ENCODE peak calls at places on chromosomes 7 and 10, in seven cellular contexts. B is NCI-H1092; S is substantia nigra; N is dermis blood vessel endothelial cell; J is AG10803; I is tibial artery; L is activated naive CD8-positive, alpha-beta T cell treated with anti-CD3 and anti-CD28 coated beads, Interleukin-2, amount 10 ng/mL, durations not matched to agents 7 days and 5 days. V is an unnamed sample.

GRCh38 chr7:2166625-2167280 is 66.0 kb downstream of the MAD1L1 start:
- DNase-seq in B (no peak), S (peak; percentile 24), N (no peak), J (no peak), I (no peak), L (no peak), V (no peak)

GRCh38 chr7:114472896-114473512 is 58.4 kb downstream of the FOXP2 start:
- DNase-seq in B (no peak), S (no peak), N (no peak), J (no peak), I (no peak), L (no peak), V (no peak)

GRCh38 chr7:15084368-15084767 is 181.8 kb upstream of the DGKB start:
- DNase-seq in B (no peak), S (no peak), N (no peak), J (no peak), I (no peak), L (no peak), V (no peak)

GRCh38 chr10:119119400-119119799 is 15.5 kb downstream of the DENND10 start:
- DNase-seq in B (no peak), S (no peak), N (no peak), J (no peak), I (no peak), L (no peak), V (no peak)

GRCh38 chr10:30384791-30385201 is 35.7 kb upstream of the MTPAP start:
- DNase-seq in B (no peak), S (no peak), N (peak; percentile 30), J (peak; percentile 26), I (no peak), L (no peak), V (peak; percentile 79)

GRCh38 chr7:431658-432111 is 88.0 kb downstream of the PDGFA start:
- DNase-seq in B (no peak), S (peak; percentile 32), N (no peak), J (no peak), I (no peak), L (no peak), V (no peak)

GRCh38 chr7:112143567-112143966 is 62.6 kb downstream of the DOCK4 start:
- DNase-seq in B (no peak), S (no peak), N (peak; percentile 37), J (peak; percentile 93), I (peak; percentile 31), L (no peak), V (no peak)

GRCh38 chr10:114995468-114995867 is 57.5 kb downstream of the TRUB1 start:
- DNase-seq in B (no peak), S (no peak), N (no peak), J (peak; percentile 8), I (no peak), L (no peak), V (no peak)

GRCh38 chr7:133528796-133529195 is 275.9 kb downstream of the EXOC4 start:
- DNase-seq in B (no peak), S (no peak), N (no peak), J (no peak), I (no peak), L (no peak), V (no peak)

GRCh38 chr10:113576853-113577252 is 24.0 kb downstream of the HABP2 start:
- DNase-seq in B (no peak), S (no peak), N (peak; percentile 56), J (peak; percentile 12), I (no peak), L (no peak), V (peak; percentile 60)

GRCh38 chr7:30424536-30424935 is 54.0 kb downstream of the NOD1 start:
- DNase-seq in B (no peak), S (no peak), N (no peak), J (no peak), I (no peak), L (no peak), V (no peak)

GRCh38 chr10:79347226-79347893 is at the start of gene PPIF:
- DNase-seq in B (peak; percentile 74), S (peak; percentile 87), N (peak; percentile 95), J (peak; percentile 90), I (peak; percentile 92), L (peak; percentile 96), V (peak; percentile 91)

GRCh38 chr10:123109466-123109865 is 26.3 kb upstream of the HMX3 start:
- DNase-seq in B (no peak), S (no peak), N (no peak), J (no peak), I (no peak), L (no peak), V (no peak)

GRCh38 chr10:72485701-72486100 is 131.0 kb upstream of the DNAJB12 start:
- DNase-seq in B (no peak), S (no peak), N (no peak), J (no peak), I (no peak), L (no peak), V (no peak)

GRCh38 chr10:74976565-74976964 is 134.9 kb upstream of the SAMD8 start:
- DNase-seq in B (no peak), S (no peak), N (no peak), J (no peak), I (no peak), L (no peak), V (peak; percentile 33)

GRCh38 chr10:5944389-5945202 is 32.7 kb downstream of the IL15RA start:
- DNase-seq in B (no peak), S (no peak), N (peak; percentile 99), J (peak; percentile 100), I (peak; percentile 96), L (no peak), V (no peak)

GRCh38 chr10:51657481-51657880 is 41.9 kb downstream of the CSTF2T start:
- DNase-seq in B (no peak), S (no peak), N (no peak), J (peak; percentile 9), I (no peak), L (no peak), V (no peak)

GRCh38 chr10:101217450-101218281 is 11.6 kb downstream of the LBX1 start:
- DNase-seq in B (peak; percentile 57), S (no peak), N (peak; percentile 69), J (peak; percentile 22), I (no peak), L (peak; percentile 47), V (peak; percentile 95)

GRCh38 chr10:62915192-62915591 is 99.0 kb upstream of the EGR2 start:
- DNase-seq in B (no peak), S (no peak), N (no peak), J (no peak), I (no peak), L (no peak), V (no peak)

GRCh38 chr10:27658788-27659187 is 86.8 kb downstream of the MKX start:
- DNase-seq in B (no peak), S (no peak), N (no peak), J (peak; percentile 73), I (no peak), L (no peak), V (no peak)

GRCh38 chr10:2980791-2981360 is 86.5 kb upstream of the PFKP start:
- DNase-seq in B (no peak), S (no peak), N (no peak), J (peak; percentile 74), I (no peak), L (no peak), V (no peak)

GRCh38 chr7:22860337-22860736 is 37.7 kb upstream of the TOMM7 start:
- DNase-seq in B (no peak), S (no peak), N (no peak), J (no peak), I (no peak), L (no peak), V (no peak)

GRCh38 chr10:113103131-113103830 is 153.2 kb downstream of the TCF7L2 start:
- DNase-seq in B (no peak), S (no peak), N (no peak), J (peak; percentile 93), I (no peak), L (no peak), V (no peak)

GRCh38 chr10:3961082-3961481 is 176.1 kb upstream of the KLF6 start:
- DNase-seq in B (no peak), S (no peak), N (no peak), J (no peak), I (no peak), L (peak; percentile 67), V (peak; percentile 26)

GRCh38 chr7:129875745-129876411 is 76.9 kb downstream of the UBE2H start:
- DNase-seq in B (no peak), S (no peak), N (peak; percentile 52), J (peak; percentile 40), I (no peak), L (no peak), V (no peak)

GRCh38 chr7:14420768-14421167 is 431.3 kb upstream of the ETV1 start:
- DNase-seq in B (no peak), S (no peak), N (no peak), J (no peak), I (no peak), L (no peak), V (peak; percentile 17)

GRCh38 chr10:95422196-95422595 is 131.4 kb upstream of the PDLIM1 start:
- DNase-seq in B (no peak), S (peak; percentile 37), N (no peak), J (no peak), I (no peak), L (no peak), V (no peak)

GRCh38 chr10:124998624-124999291 is 56.8 kb downstream of the ZRANB1 start:
- DNase-seq in B (no peak), S (no peak), N (no peak), J (no peak), I (peak; percentile 16), L (peak; percentile 20), V (no peak)